ENCODE peak calls at places on chromosome 12, in seven cellular contexts. Y, S, Z, A, T, O and J are unnamed samples.

GRCh38 chr12:94262228-94263010 is 114.0 kb downstream of the PLXNC1 start:
- DNase-seq in Y (peak), S (peak), Z (peak), A (no peak), T (peak), O (peak), J (peak)

GRCh38 chr12:81573228-81573627 is 185.9 kb downstream of the PPFIA2 start:
- DNase-seq in Y (no peak), S (no peak), Z (peak), A (no peak), T (no peak), O (peak), J (no peak)

GRCh38 chr12:109529618-109530300 is 43.5 kb downstream of the MMAB start:
- DNase-seq in Y (no peak), S (no peak), Z (no peak), A (no peak), T (no peak), O (no peak), J (no peak)

GRCh38 chr12:64385468-64385867 is 5.1 kb downstream of the C12orf56 start:
- DNase-seq in Y (no peak), S (no peak), Z (peak), A (no peak), T (no peak), O (no peak), J (peak)

GRCh38 chr12:116138380-116138779 is 139.1 kb downstream of the MED13L start:
- DNase-seq in Y (no peak), S (no peak), Z (peak), A (no peak), T (no peak), O (peak), J (no peak)

GRCh38 chr12:113242018-113242418 is 20.8 kb downstream of the TPCN1 start:
- DNase-seq in Y (peak), S (no peak), Z (peak), A (no peak), T (no peak), O (no peak), J (peak)

GRCh38 chr12:64450711-64451486 is 1.0 kb upstream of the TBK1 start:
- DNase-seq in Y (no peak), S (peak), Z (peak), A (peak), T (no peak), O (peak), J (peak)

GRCh38 chr12:5094986-5095385 is 51.3 kb downstream of the KCNA5 start:
- DNase-seq in Y (no peak), S (no peak), Z (no peak), A (no peak), T (no peak), O (no peak), J (no peak)

GRCh38 chr12:127038152-127038551 is 1228.8 kb upstream of the TMEM132C start:
- DNase-seq in Y (no peak), S (no peak), Z (no peak), A (no peak), T (no peak), O (no peak), J (no peak)

GRCh38 chr12:27615331-27615891 is 80.8 kb upstream of the REP15 start:
- DNase-seq in Y (no peak), S (no peak), Z (no peak), A (no peak), T (no peak), O (no peak), J (no peak)

GRCh38 chr12:4289334-4289878 is 15.8 kb downstream of the CCND2 start:
- DNase-seq in Y (no peak), S (no peak), Z (no peak), A (no peak), T (no peak), O (no peak), J (no peak)

GRCh38 chr12:52582971-52583456 is 9.4 kb upstream of the KRT74 start:
- DNase-seq in Y (peak), S (peak), Z (peak), A (peak), T (peak), O (peak), J (peak)

GRCh38 chr12:54981796-54982195 is 2.8 kb downstream of the TESPA1 start:
- DNase-seq in Y (no peak), S (peak), Z (no peak), A (no peak), T (no peak), O (no peak), J (no peak)

GRCh38 chr12:80815351-80815750 is 98.6 kb downstream of the MYF5 start:
- DNase-seq in Y (peak), S (no peak), Z (no peak), A (no peak), T (no peak), O (no peak), J (no peak)

GRCh38 chr12:66724616-66725015 is 45.7 kb upstream of the GRIP1 start:
- DNase-seq in Y (no peak), S (no peak), Z (no peak), A (no peak), T (no peak), O (no peak), J (peak)

GRCh38 chr12:105462336-105462735 is 131.8 kb downstream of the C12orf75 start:
- DNase-seq in Y (no peak), S (no peak), Z (no peak), A (no peak), T (no peak), O (no peak), J (no peak)

GRCh38 chr12:12087693-12088034 is 16.9 kb downstream of the BCL2L14 start:
- DNase-seq in Y (no peak), S (no peak), Z (no peak), A (no peak), T (no peak), O (no peak), J (no peak)

GRCh38 chr12:62434504-62435336 is 31.9 kb upstream of the MON2 start:
- DNase-seq in Y (no peak), S (peak), Z (no peak), A (no peak), T (no peak), O (no peak), J (no peak)
- TF ChIP-seq CTCF in Y (no peak), S (no peak), Z (no peak), A (no peak), T (no peak), O (no peak), J (no peak)

GRCh38 chr12:100061814-100062213 is 77.1 kb upstream of the ANKS1B start:
- DNase-seq in Y (no peak), S (no peak), Z (peak), A (no peak), T (no peak), O (no peak), J (no peak)

DNA sequence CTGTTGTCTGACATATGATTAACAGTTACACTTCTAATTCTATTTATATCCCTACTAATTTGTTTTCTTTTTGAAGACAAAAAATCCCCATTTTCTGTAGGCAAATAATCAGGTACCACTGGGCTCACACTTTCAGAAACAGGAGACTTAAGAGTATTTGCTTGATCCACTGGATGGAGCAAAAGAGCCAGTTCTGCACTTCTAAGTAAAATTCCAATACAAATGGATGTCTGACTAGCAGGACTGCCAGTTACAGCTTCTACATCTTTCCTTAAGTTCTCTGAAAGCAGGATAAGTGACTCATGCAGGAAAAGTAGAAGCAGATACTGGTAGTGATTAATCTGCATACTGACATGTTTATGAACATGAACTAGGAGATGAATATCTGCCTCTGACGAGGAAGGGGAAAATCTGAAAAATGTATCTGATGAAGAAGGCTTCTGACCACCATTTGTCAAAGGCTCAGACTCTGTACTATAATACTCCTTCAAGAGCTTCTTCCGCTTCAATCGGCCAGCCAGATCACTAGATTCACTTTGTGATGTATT is 73.8 kb upstream of the ANKS1B start:
- DNase-seq in Y (peak), S (peak), Z (peak), A (no peak), T (no peak), O (peak), J (peak)
- TF ChIP-seq CTCF in Y (peak), S (no peak), Z (peak), A (no peak), T (no peak), O (peak), J (peak)

GRCh38 chr12:119728437-119728730 is 60.5 kb downstream of the PRKAB1 start:
- DNase-seq in Y (no peak), S (no peak), Z (no peak), A (no peak), T (no peak), O (no peak), J (no peak)

GRCh38 chr12:119725523-119725922 is 57.6 kb downstream of the PRKAB1 start:
- DNase-seq in Y (no peak), S (no peak), Z (peak), A (no peak), T (no peak), O (no peak), J (no peak)

GRCh38 chr12:119730381-119730780 is 62.4 kb downstream of the PRKAB1 start:
- DNase-seq in Y (no peak), S (no peak), Z (no peak), A (no peak), T (no peak), O (no peak), J (no peak)

GRCh38 chr12:119729871-119730270 is 61.9 kb downstream of the PRKAB1 start:
- DNase-seq in Y (no peak), S (no peak), Z (no peak), A (no peak), T (no peak), O (no peak), J (no peak)

GRCh38 chr12:119727600-119728436 is 59.9 kb downstream of the PRKAB1 start:
- DNase-seq in Y (no peak), S (no peak), Z (peak), A (no peak), T (no peak), O (no peak), J (no peak)
- TF ChIP-seq CTCF in Y (no peak), S (no peak), Z (no peak), A (no peak), T (no peak), O (no peak), J (no peak)

GRCh38 chr12:103326190-103326589 is 169.6 kb downstream of the C12orf42 start:
- DNase-seq in Y (no peak), S (peak), Z (no peak), A (no peak), T (no peak), O (no peak), J (peak)
- TF ChIP-seq CTCF in Y (no peak), S (peak), Z (no peak), A (peak), T (peak), O (no peak), J (peak)